ENCODE peak calls at places on chromosomes 4 and X, in nine cellular contexts. P, A, J, U, W, D, M, Y and L are unnamed samples.

GRCh38 chrX:109890910-109891502 is 111.9 kb upstream of the TMEM164 start:
- DNase-seq in W (peak; percentile 70), Y (peak; percentile 44), M (peak; percentile 10), U (peak; percentile 72), D (peak; percentile 55), P (peak; percentile 66), J (peak; percentile 70), A (peak; percentile 79), L (peak; percentile 54)

GRCh38 chrX:78455901-78456300 is 128.5 kb upstream of the CYSLTR1 start:
- DNase-seq in W (peak; percentile 0), M (no peak), P (no peak), U (no peak), A (no peak), J (no peak), Y (no peak), D (no peak), L (no peak)

GRCh38 chrX:10174810-10175209 is 18.0 kb downstream of the CLCN4 start:
- DNase-seq in P (no peak), D (no peak), J (no peak), W (no peak), A (no peak), M (no peak), U (no peak), Y (no peak), L (no peak)

GRCh38 chrX:101550362-101550761 is at the start of gene ARMCX1:
- DNase-seq in P (no peak), D (no peak), M (peak; percentile 20), U (peak; percentile 28), W (peak; percentile 85), Y (peak; percentile 30), J (peak; percentile 85), A (no peak), L (peak; percentile 74)

GRCh38 chr4:139555705-139556070 is 331 bp downstream of the SETD7 start:
- DNase-seq in P (no peak), D (no peak), J (peak; percentile 71), U (no peak), M (no peak), W (peak; percentile 52), Y (no peak), A (no peak), L (no peak)

GRCh38 chrX:69060631-69061408 is 104.4 kb downstream of the PJA1 start:
- DNase-seq in A (peak; percentile 39), Y (no peak), J (peak; percentile 35), D (no peak), W (peak; percentile 66), U (peak; percentile 58), M (no peak), P (no peak), L (no peak)

GRCh38 chr4:27861381-27861787 is 1000.7 kb downstream of the STIM2 start:
- DNase-seq in P (peak; percentile 69), W (peak; percentile 60), D (peak; percentile 2), A (peak; percentile 2), Y (no peak), U (peak; percentile 46), M (peak; percentile 51), J (no peak), L (peak; percentile 30)

GRCh38 chr4:186013404-186014186 is 55.4 kb upstream of the TLR3 start:
- DNase-seq in U (no peak), M (no peak), J (no peak), P (no peak), A (no peak), Y (no peak), W (no peak), D (no peak), L (no peak)

GRCh38 chr4:128524311-128524710 is 236.7 kb upstream of the PGRMC2 start:
- DNase-seq in W (peak; percentile 90), Y (no peak), D (no peak), J (no peak), P (no peak), U (no peak), A (no peak), M (peak; percentile 73), L (no peak)

GRCh38 chr4:3368841-3369760 is 72.7 kb upstream of the HGFAC start:
- DNase-seq in M (no peak), P (no peak), U (no peak), A (no peak), W (no peak), D (no peak), Y (peak; percentile 42), J (no peak), L (no peak)

GRCh38 chrX:116607766-116608165 is 145.0 kb upstream of the CT83 start:
- DNase-seq in Y (no peak), U (no peak), M (no peak), A (no peak), P (no peak), J (no peak), W (no peak), D (no peak), L (no peak)

GRCh38 chrX:56728321-56728720 is 722 bp upstream of the NBDY start:
- DNase-seq in A (peak; percentile 47), Y (no peak), P (peak; percentile 32), U (no peak), M (no peak), J (no peak), D (peak; percentile 1), W (peak; percentile 22), L (peak; percentile 30)

GRCh38 chr4:40199999-40200880 is 3.4 kb downstream of the RHOH start:
- DNase-seq in D (no peak), A (peak; percentile 74), U (no peak), W (no peak), M (no peak), P (peak; percentile 95), J (no peak), Y (peak; percentile 70), L (peak; percentile 38)

GRCh38 chrX:19194285-19195242 is 72.3 kb upstream of the ADGRG2 start:
- DNase-seq in U (no peak), D (no peak), J (no peak), M (no peak), W (no peak), Y (no peak), A (no peak), P (no peak), L (no peak)

GRCh38 chr4:38188631-38189101 is 228.5 kb downstream of the PTTG2 start:
- DNase-seq in M (no peak), D (no peak), W (no peak), A (no peak), P (no peak), Y (no peak), U (no peak), J (no peak), L (no peak)

GRCh38 chr4:16676247-16676646 is 222.2 kb downstream of the LDB2 start:
- DNase-seq in U (no peak), W (no peak), Y (no peak), A (no peak), J (no peak), M (no peak), P (no peak), D (no peak), L (no peak)

GRCh38 chrX:111349098-111349497 is 62.9 kb downstream of the DCX start:
- DNase-seq in Y (no peak), P (no peak), D (no peak), J (no peak), M (no peak), U (no peak), A (no peak), W (no peak), L (no peak)

GRCh38 chrX:65587616-65588526 is 53.3 kb upstream of the LAS1L start:
- DNase-seq in U (no peak), J (peak; percentile 68), W (peak; percentile 80), M (peak; percentile 21), D (no peak), P (no peak), Y (no peak), A (peak; percentile 95), L (peak; percentile 68)

GRCh38 chr4:96916731-96917130 is 1076.8 kb downstream of the PDHA2 start:
- DNase-seq in W (no peak), Y (no peak), U (peak; percentile 6), A (no peak), P (no peak), J (no peak), D (peak; percentile 77), M (no peak), L (no peak)

GRCh38 chr4:182085051-182085480 is 158.1 kb upstream of the TENM3 start:
- DNase-seq in M (no peak), Y (no peak), U (peak; percentile 57), J (no peak), P (no peak), A (peak; percentile 38), D (no peak), W (peak; percentile 5), L (no peak)

GRCh38 chr4:178086324-178086723 is 644.1 kb upstream of the AGA start:
- DNase-seq in A (no peak), D (no peak), J (no peak), W (no peak), M (no peak), Y (no peak), P (no peak), U (no peak), L (no peak)

GRCh38 chr4:53575552-53575951 is 15.7 kb downstream of the LNX1 start:
- DNase-seq in D (no peak), J (no peak), A (no peak), P (no peak), W (no peak), U (no peak), Y (no peak), M (no peak), L (peak; percentile 25)